ENCODE peak calls at places on chromosomes 1 and 21, in four cellular contexts. F is body of pancreas, I is NCI-H2171, Q is hippocampal formation. S is an unnamed sample.

GRCh38 chr1:27544818-27545612 is 55.0 kb upstream of the WASF2 start:
- DNase-seq in Q (no peak), I (no peak), F (no peak), S (no peak)

GRCh38 chr1:188642585-188643168 is 1813.9 kb downstream of the PLA2G4A start:
- DNase-seq in I (peak), Q (no peak), F (no peak), S (peak)

GRCh38 chr1:90262791-90263190 is 267.9 kb downstream of the ZNF326 start:
- DNase-seq in F (no peak), I (no peak), Q (no peak), S (no peak)

GRCh38 chr1:211741799-211742198 is 66.4 kb upstream of the NEK2 start:
- DNase-seq in Q (no peak), I (no peak), F (no peak), S (no peak)

GRCh38 chr1:25617626-25618432 is 1.2 kb downstream of the MAN1C1 start:
- DNase-seq in F (no peak), Q (no peak), I (no peak), S (no peak)

GRCh38 chr1:54253480-54253879 is 53.5 kb downstream of the MRPL37 start:
- DNase-seq in Q (no peak), F (no peak), I (no peak), S (no peak)

GRCh38 chr1:26112407-26112775 is 767 bp downstream of the PDIK1L start:
- DNase-seq in I (no peak), F (no peak), Q (no peak), S (no peak)

GRCh38 chr1:151680812-151681211 is 35.8 kb downstream of the CELF3 start:
- DNase-seq in Q (no peak), F (no peak), I (no peak), S (no peak)

GRCh38 chr21:34612056-34612455 is 2.9 kb downstream of the RCAN1 start:
- DNase-seq in Q (no peak), F (no peak), I (no peak), S (peak)

GRCh38 chr1:176691251-176692228 is 228.6 kb downstream of the PAPPA2 start:
- DNase-seq in Q (peak), F (peak), I (peak), S (peak)